ENCODE peak calls at places on chromosomes 5 and 9, in five cellular contexts. F, G, R, W and L are unnamed samples.

GRCh38 chr9:73683862-73684591 is 532.4 kb downstream of the ANXA1 start:
- DNase-seq in F (no peak), G (no peak), R (peak), W (no peak), L (no peak)

GRCh38 chr9:113485761-113486115 is 22.2 kb downstream of the RGS3 start:
- DNase-seq in F (no peak), G (no peak), R (no peak), W (no peak), L (no peak)

GRCh38 chr5:73274870-73275756 is 102.1 kb downstream of the TMEM174 start:
- DNase-seq in F (no peak), G (peak), R (no peak), W (no peak), L (no peak)

GRCh38 chr5:29822499-29822898 is 1371.0 kb upstream of the CDH6 start:
- DNase-seq in F (no peak), G (no peak), R (no peak), W (no peak), L (no peak)

GRCh38 chr5:154369682-154370081 is 76.1 kb upstream of the SAP30L start:
- DNase-seq in F (no peak), G (peak), R (no peak), W (no peak), L (no peak)

GRCh38 chr5:95281211-95281610 is 3.7 kb downstream of the MCTP1 start:
- DNase-seq in F (no peak), G (no peak), R (no peak), W (no peak), L (no peak)

GRCh38 chr9:124017929-124018730 is 6.6 kb downstream of the LHX2 start:
- DNase-seq in F (peak), G (no peak), R (no peak), W (no peak), L (no peak)

GRCh38 chr5:127892467-127893207 is 189.4 kb downstream of the CCDC192 start:
- DNase-seq in F (no peak), G (no peak), R (peak), W (peak), L (no peak)

GRCh38 chr9:91421987-91422765 is 1.5 kb downstream of the NFIL3 start:
- DNase-seq in F (no peak), G (no peak), R (no peak), W (no peak), L (no peak)

GRCh38 chr9:137762414-137763061 is 115.0 kb upstream of the CACNA1B start:
- DNase-seq in F (no peak), G (no peak), R (peak), W (no peak), L (peak)

GRCh38 chr9:99127372-99128132 is 22.6 kb downstream of the TGFBR1 start:
- DNase-seq in F (no peak), G (no peak), R (peak), W (no peak), L (peak)

GRCh38 chr5:61334224-61335196 is 2.5 kb downstream of the ZSWIM6 start:
- DNase-seq in F (no peak), G (no peak), R (no peak), W (no peak), L (no peak)

GRCh38 chr5:73623060-73623459 is 2.9 kb upstream of the ARHGEF28 start:
- DNase-seq in F (no peak), G (no peak), R (no peak), W (no peak), L (no peak)

GRCh38 chr5:160390787-160391696 is 8.8 kb downstream of the FAM200C start:
- DNase-seq in F (no peak), G (no peak), R (peak), W (peak), L (no peak)

GRCh38 chr5:167361841-167362240 is 929.6 kb upstream of the WWC1 start:
- DNase-seq in F (no peak), G (no peak), R (no peak), W (no peak), L (no peak)

GRCh38 chr5:68406767-68407232 is 191.2 kb downstream of the PIK3R1 start:
- DNase-seq in F (peak), G (no peak), R (peak), W (no peak), L (peak)

GRCh38 chr5:10528827-10529226 is 35.0 kb upstream of the ANKRD33B start:
- DNase-seq in F (no peak), G (no peak), R (no peak), W (no peak), L (no peak)

GRCh38 chr5:83255268-83255667 is 177.9 kb downstream of the XRCC4 start:
- DNase-seq in F (no peak), G (no peak), R (no peak), W (no peak), L (no peak)

GRCh38 chr5:6937675-6938074 is 224.4 kb downstream of the TENT4A start:
- DNase-seq in F (no peak), G (no peak), R (no peak), W (no peak), L (no peak)

GRCh38 chr5:171701138-171701537 is 84.5 kb upstream of the SMIM23 start:
- DNase-seq in F (no peak), G (no peak), R (no peak), W (no peak), L (no peak)

GRCh38 chr5:154986151-154986550 is 27.4 kb upstream of the KIF4B start:
- DNase-seq in F (no peak), G (no peak), R (no peak), W (no peak), L (no peak)

GRCh38 chr9:117718085-117718484 is 13.9 kb downstream of the TLR4 start:
- DNase-seq in F (no peak), G (no peak), R (peak), W (no peak), L (peak)

GRCh38 chr5:139141841-139142240 is 56.3 kb downstream of the SIL1 start:
- DNase-seq in F (no peak), G (peak), R (no peak), W (no peak), L (no peak)

GRCh38 chr5:54093081-54093492 is 217.3 kb downstream of the ARL15 start:
- DNase-seq in F (no peak), G (no peak), R (peak), W (no peak), L (no peak)

GRCh38 chr5:41087461-41087860 is 16.3 kb upstream of the MROH2B start:
- DNase-seq in F (no peak), G (no peak), R (no peak), W (no peak), L (no peak)

GRCh38 chr9:38724749-38725148 is 4.8 kb upstream of the FAM240B start:
- DNase-seq in F (no peak), G (no peak), R (no peak), W (no peak), L (no peak)

GRCh38 chr9:84851935-84852585 is 182.5 kb downstream of the NTRK2 start:
- DNase-seq in F (peak), G (peak), R (no peak), W (no peak), L (no peak)

GRCh38 chr5:37553720-37554402 is 174.7 kb downstream of the WDR70 start:
- DNase-seq in F (no peak), G (peak), R (no peak), W (no peak), L (no peak)

GRCh38 chr5:180116441-180117377 is 45.1 kb upstream of the RNF130 start:
- DNase-seq in F (peak), G (no peak), R (no peak), W (no peak), L (no peak)

GRCh38 chr5:72624641-72625236 is 117.5 kb upstream of the ZNF366 start:
- DNase-seq in F (no peak), G (peak), R (no peak), W (no peak), L (no peak)

GRCh38 chr9:134329886-134330285 is 3.6 kb downstream of the RXRA start:
- DNase-seq in F (no peak), G (no peak), R (no peak), W (no peak), L (no peak)

GRCh38 chr9:132409828-132410528 is at the start of gene CFAP77:
- DNase-seq in F (peak), G (peak), R (peak), W (peak), L (peak)

GRCh38 chr5:73378070-73378469 is 70.5 kb downstream of the FOXD1 start:
- DNase-seq in F (no peak), G (no peak), R (no peak), W (no peak), L (no peak)

GRCh38 chr5:174608631-174609097 is 115.7 kb upstream of the MSX2 start:
- DNase-seq in F (no peak), G (peak), R (no peak), W (no peak), L (no peak)

GRCh38 chr5:71719092-71719964 is at the start of gene CARTPT:
- DNase-seq in F (peak), G (no peak), R (no peak), W (no peak), L (no peak)

GRCh38 chr9:133961226-133962165 is 30.6 kb downstream of the VAV2 start:
- DNase-seq in F (no peak), G (no peak), R (peak), W (no peak), L (no peak)

DNA sequence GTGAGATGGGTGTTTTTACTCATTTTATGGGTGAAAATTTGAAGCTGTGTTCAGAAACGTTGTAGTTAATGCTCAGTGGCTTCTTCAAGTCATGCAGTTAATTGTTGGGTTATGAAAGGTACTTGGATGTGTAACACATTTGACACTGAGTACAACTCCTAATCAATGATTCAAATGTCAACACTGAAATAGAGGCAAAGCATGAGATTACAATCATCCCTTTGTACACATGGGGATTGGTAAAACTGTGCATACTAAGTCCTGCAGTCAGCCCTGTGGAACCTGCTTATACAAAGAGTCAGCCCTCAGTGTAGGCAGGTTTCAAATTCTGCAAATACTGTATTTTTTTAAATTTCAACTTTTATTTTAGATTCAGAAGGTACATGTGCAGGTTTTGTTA is 3.3 kb downstream of the ABLIM3 start:
- DNase-seq in F (no peak), G (no peak), R (no peak), W (no peak), L (no peak)
- H3K4me3 ChIP-seq in F (no peak), G (no peak), R (no peak), W (no peak), L (no peak)

GRCh38 chr5:109340351-109340750 is 69.4 kb downstream of the PJA2 start:
- DNase-seq in F (no peak), G (no peak), R (no peak), W (no peak), L (no peak)
- H3K4me3 ChIP-seq in F (no peak), G (no peak), R (no peak), W (no peak), L (no peak)

GRCh38 chr5:50715001-50715400 is 48.6 kb downstream of the PARP8 start:
- DNase-seq in F (no peak), G (no peak), R (no peak), W (no peak), L (no peak)

GRCh38 chr5:50712479-50712878 is 46.0 kb downstream of the PARP8 start:
- DNase-seq in F (no peak), G (no peak), R (no peak), W (no peak), L (no peak)

GRCh38 chr5:50711280-50711679 is 44.8 kb downstream of the PARP8 start:
- DNase-seq in F (no peak), G (peak), R (peak), W (peak), L (peak)

GRCh38 chr5:50709471-50709870 is 43.0 kb downstream of the PARP8 start:
- DNase-seq in F (no peak), G (no peak), R (peak), W (no peak), L (peak)

DNA sequence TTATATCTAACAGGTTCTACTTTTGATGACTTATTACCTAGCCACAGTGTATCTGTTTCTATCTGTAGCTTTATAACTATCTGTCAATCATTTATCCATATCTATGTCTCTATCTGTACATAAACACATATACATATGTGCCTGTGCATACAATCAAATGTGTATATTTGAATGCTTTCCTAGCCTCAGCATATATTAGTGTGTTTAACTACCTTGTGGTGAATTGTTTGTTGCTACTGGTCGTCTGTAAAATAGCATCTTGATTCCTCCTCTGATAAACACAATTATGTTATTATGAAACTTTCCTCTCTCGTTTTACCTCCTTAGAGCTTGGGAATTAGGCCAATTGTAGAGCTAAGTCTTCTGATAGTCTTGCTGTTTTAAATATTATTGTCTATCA is 44.4 kb downstream of the PARP8 start:
- DNase-seq in F (no peak), G (no peak), R (no peak), W (no peak), L (no peak)
- H3K4me3 ChIP-seq in F (no peak), G (no peak), R (peak), W (peak), L (peak)

GRCh38 chr9:20604561-20604960 is 17.7 kb downstream of the MLLT3 start:
- DNase-seq in F (no peak), G (no peak), R (peak), W (peak), L (peak)
- H3K4me3 ChIP-seq in F (no peak), G (peak), R (peak), W (no peak), L (peak)

GRCh38 chr9:36143242-36143641 is 6.7 kb downstream of the GLIPR2 start:
- DNase-seq in F (no peak), G (no peak), R (no peak), W (no peak), L (no peak)
- H3K4me3 ChIP-seq in F (no peak), G (no peak), R (peak), W (peak), L (no peak)

GRCh38 chr5:66518052-66518451 is 78.1 kb upstream of the MAST4 start:
- DNase-seq in F (no peak), G (no peak), R (no peak), W (no peak), L (no peak)

GRCh38 chr5:66517361-66517760 is 78.8 kb upstream of the MAST4 start:
- DNase-seq in F (no peak), G (no peak), R (no peak), W (no peak), L (no peak)

GRCh38 chr5:66520854-66521253 is 75.3 kb upstream of the MAST4 start:
- DNase-seq in F (no peak), G (no peak), R (no peak), W (no peak), L (no peak)

GRCh38 chr5:66518753-66519152 is 77.4 kb upstream of the MAST4 start:
- DNase-seq in F (no peak), G (no peak), R (no peak), W (no peak), L (no peak)

DNA sequence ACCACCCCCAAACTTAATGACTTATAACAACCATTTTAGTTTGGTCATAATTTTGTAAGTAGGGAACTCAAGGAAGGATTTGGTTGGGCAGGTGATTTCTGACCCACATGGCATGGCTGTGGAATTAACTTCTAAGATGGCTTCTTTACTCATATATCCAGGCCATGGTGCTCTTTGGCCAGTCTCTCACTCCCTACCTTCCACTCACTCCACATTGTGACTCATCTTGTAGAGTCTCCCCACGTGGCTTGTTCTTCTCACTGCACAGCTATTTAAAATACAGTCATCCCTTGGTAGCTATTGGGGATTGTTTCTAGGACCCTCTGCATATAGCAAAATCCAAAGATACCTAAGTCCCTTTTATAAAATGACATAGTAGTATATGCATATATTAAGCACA is 76.6 kb upstream of the MAST4 start:
- DNase-seq in F (no peak), G (no peak), R (no peak), W (no peak), L (no peak)
- H3K4me3 ChIP-seq in F (no peak), G (no peak), R (no peak), W (no peak), L (no peak)